ENCODE peak calls at places on chromosomes 5 and 9, in eight cellular contexts. One of them, this sample, is unnamed.

GRCh38 chr9:131282688-131283422 is 6.5 kb upstream of the FAM78A start:
- DNase-seq in stimulated activated naive CD8-positive, alpha-beta T cell treated with anti-CD3 and anti-CD28 coated beads, Interleukin-15, amount 100 ng/mL, for 72 hours: no peak
- DNase-seq in anterior cingulate cortex: no peak
- DNase-seq in amniotic stem cell: no peak
- DNase-seq in activated naive CD4-positive, alpha-beta T cell treated with anti-CD3 and anti-CD28 coated beads for 36 hours: no peak
- DNase-seq in activated CD4-positive, alpha-beta T cell treated with anti-CD3 and anti-CD28 coated beads for 48 hours: peak
- DNase-seq in CD8-positive, alpha-beta T cell: no peak
- DNase-seq in Right ventricle myocardium inferior: peak
- DNase-seq in this sample: no peak

GRCh38 chr5:136053336-136054121 is 24.7 kb downstream of the TGFBI start:
- DNase-seq in stimulated activated naive CD8-positive, alpha-beta T cell treated with anti-CD3 and anti-CD28 coated beads, Interleukin-15, amount 100 ng/mL, for 72 hours: no peak
- DNase-seq in anterior cingulate cortex: no peak
- DNase-seq in amniotic stem cell: peak
- DNase-seq in activated naive CD4-positive, alpha-beta T cell treated with anti-CD3 and anti-CD28 coated beads for 36 hours: no peak
- DNase-seq in activated CD4-positive, alpha-beta T cell treated with anti-CD3 and anti-CD28 coated beads for 48 hours: no peak
- DNase-seq in CD8-positive, alpha-beta T cell: no peak
- DNase-seq in Right ventricle myocardium inferior: no peak
- DNase-seq in this sample: no peak

GRCh38 chr5:142608094-142608493 is 77.8 kb downstream of the FGF1 start:
- DNase-seq in stimulated activated naive CD8-positive, alpha-beta T cell treated with anti-CD3 and anti-CD28 coated beads, Interleukin-15, amount 100 ng/mL, for 72 hours: no peak
- DNase-seq in anterior cingulate cortex: no peak
- DNase-seq in amniotic stem cell: no peak
- DNase-seq in activated naive CD4-positive, alpha-beta T cell treated with anti-CD3 and anti-CD28 coated beads for 36 hours: no peak
- DNase-seq in activated CD4-positive, alpha-beta T cell treated with anti-CD3 and anti-CD28 coated beads for 48 hours: no peak
- DNase-seq in CD8-positive, alpha-beta T cell: no peak
- DNase-seq in Right ventricle myocardium inferior: no peak
- DNase-seq in this sample: no peak

GRCh38 chr5:9222054-9222738 is 323.7 kb downstream of the SEMA5A start:
- DNase-seq in stimulated activated naive CD8-positive, alpha-beta T cell treated with anti-CD3 and anti-CD28 coated beads, Interleukin-15, amount 100 ng/mL, for 72 hours: no peak
- DNase-seq in anterior cingulate cortex: no peak
- DNase-seq in amniotic stem cell: no peak
- DNase-seq in activated naive CD4-positive, alpha-beta T cell treated with anti-CD3 and anti-CD28 coated beads for 36 hours: no peak
- DNase-seq in activated CD4-positive, alpha-beta T cell treated with anti-CD3 and anti-CD28 coated beads for 48 hours: no peak
- DNase-seq in CD8-positive, alpha-beta T cell: no peak
- DNase-seq in Right ventricle myocardium inferior: no peak
- DNase-seq in this sample: no peak

GRCh38 chr5:561408-561807 is 37.2 kb upstream of the SLC9A3 start:
- DNase-seq in stimulated activated naive CD8-positive, alpha-beta T cell treated with anti-CD3 and anti-CD28 coated beads, Interleukin-15, amount 100 ng/mL, for 72 hours: no peak
- DNase-seq in anterior cingulate cortex: no peak
- DNase-seq in amniotic stem cell: no peak
- DNase-seq in activated naive CD4-positive, alpha-beta T cell treated with anti-CD3 and anti-CD28 coated beads for 36 hours: no peak
- DNase-seq in activated CD4-positive, alpha-beta T cell treated with anti-CD3 and anti-CD28 coated beads for 48 hours: no peak
- DNase-seq in CD8-positive, alpha-beta T cell: no peak
- DNase-seq in Right ventricle myocardium inferior: no peak
- DNase-seq in this sample: no peak

GRCh38 chr9:130017035-130017909 is 25.7 kb downstream of the FNBP1 start:
- DNase-seq in stimulated activated naive CD8-positive, alpha-beta T cell treated with anti-CD3 and anti-CD28 coated beads, Interleukin-15, amount 100 ng/mL, for 72 hours: no peak
- DNase-seq in anterior cingulate cortex: no peak
- DNase-seq in amniotic stem cell: no peak
- DNase-seq in activated naive CD4-positive, alpha-beta T cell treated with anti-CD3 and anti-CD28 coated beads for 36 hours: no peak
- DNase-seq in activated CD4-positive, alpha-beta T cell treated with anti-CD3 and anti-CD28 coated beads for 48 hours: no peak
- DNase-seq in CD8-positive, alpha-beta T cell: peak
- DNase-seq in Right ventricle myocardium inferior: no peak
- DNase-seq in this sample: no peak

GRCh38 chr5:176633638-176634037 is 3.2 kb downstream of the EIF4E1B start:
- DNase-seq in stimulated activated naive CD8-positive, alpha-beta T cell treated with anti-CD3 and anti-CD28 coated beads, Interleukin-15, amount 100 ng/mL, for 72 hours: no peak
- DNase-seq in anterior cingulate cortex: no peak
- DNase-seq in amniotic stem cell: no peak
- DNase-seq in activated naive CD4-positive, alpha-beta T cell treated with anti-CD3 and anti-CD28 coated beads for 36 hours: no peak
- DNase-seq in activated CD4-positive, alpha-beta T cell treated with anti-CD3 and anti-CD28 coated beads for 48 hours: no peak
- DNase-seq in CD8-positive, alpha-beta T cell: no peak
- DNase-seq in Right ventricle myocardium inferior: no peak
- DNase-seq in this sample: no peak

GRCh38 chr5:54315736-54316135 is 5.4 kb upstream of the ARL15 start:
- DNase-seq in stimulated activated naive CD8-positive, alpha-beta T cell treated with anti-CD3 and anti-CD28 coated beads, Interleukin-15, amount 100 ng/mL, for 72 hours: no peak
- DNase-seq in anterior cingulate cortex: no peak
- DNase-seq in amniotic stem cell: no peak
- DNase-seq in activated naive CD4-positive, alpha-beta T cell treated with anti-CD3 and anti-CD28 coated beads for 36 hours: no peak
- DNase-seq in activated CD4-positive, alpha-beta T cell treated with anti-CD3 and anti-CD28 coated beads for 48 hours: no peak
- DNase-seq in CD8-positive, alpha-beta T cell: no peak
- DNase-seq in Right ventricle myocardium inferior: no peak
- DNase-seq in this sample: no peak

GRCh38 chr5:144144956-144145751 is 25.3 kb downstream of the YIPF5 start:
- DNase-seq in stimulated activated naive CD8-positive, alpha-beta T cell treated with anti-CD3 and anti-CD28 coated beads, Interleukin-15, amount 100 ng/mL, for 72 hours: no peak
- DNase-seq in anterior cingulate cortex: no peak
- DNase-seq in amniotic stem cell: no peak
- DNase-seq in activated naive CD4-positive, alpha-beta T cell treated with anti-CD3 and anti-CD28 coated beads for 36 hours: no peak
- DNase-seq in activated CD4-positive, alpha-beta T cell treated with anti-CD3 and anti-CD28 coated beads for 48 hours: no peak
- DNase-seq in CD8-positive, alpha-beta T cell: no peak
- DNase-seq in Right ventricle myocardium inferior: no peak
- DNase-seq in this sample: no peak

GRCh38 chr9:35856206-35856605 is 14.0 kb downstream of the OR13J1 start:
- DNase-seq in stimulated activated naive CD8-positive, alpha-beta T cell treated with anti-CD3 and anti-CD28 coated beads, Interleukin-15, amount 100 ng/mL, for 72 hours: no peak
- DNase-seq in anterior cingulate cortex: no peak
- DNase-seq in amniotic stem cell: no peak
- DNase-seq in activated naive CD4-positive, alpha-beta T cell treated with anti-CD3 and anti-CD28 coated beads for 36 hours: no peak
- DNase-seq in activated CD4-positive, alpha-beta T cell treated with anti-CD3 and anti-CD28 coated beads for 48 hours: no peak
- DNase-seq in CD8-positive, alpha-beta T cell: no peak
- DNase-seq in Right ventricle myocardium inferior: no peak
- DNase-seq in this sample: peak

GRCh38 chr9:121700165-121700830 is 48.9 kb downstream of the DAB2IP start:
- DNase-seq in stimulated activated naive CD8-positive, alpha-beta T cell treated with anti-CD3 and anti-CD28 coated beads, Interleukin-15, amount 100 ng/mL, for 72 hours: no peak
- DNase-seq in anterior cingulate cortex: no peak
- DNase-seq in amniotic stem cell: no peak
- DNase-seq in activated naive CD4-positive, alpha-beta T cell treated with anti-CD3 and anti-CD28 coated beads for 36 hours: peak
- DNase-seq in activated CD4-positive, alpha-beta T cell treated with anti-CD3 and anti-CD28 coated beads for 48 hours: peak
- DNase-seq in CD8-positive, alpha-beta T cell: peak
- DNase-seq in Right ventricle myocardium inferior: peak
- DNase-seq in this sample: no peak

GRCh38 chr5:113294341-113295110 is 140.3 kb downstream of the TSSK1B start:
- DNase-seq in stimulated activated naive CD8-positive, alpha-beta T cell treated with anti-CD3 and anti-CD28 coated beads, Interleukin-15, amount 100 ng/mL, for 72 hours: peak
- DNase-seq in anterior cingulate cortex: peak
- DNase-seq in amniotic stem cell: peak
- DNase-seq in activated naive CD4-positive, alpha-beta T cell treated with anti-CD3 and anti-CD28 coated beads for 36 hours: peak
- DNase-seq in activated CD4-positive, alpha-beta T cell treated with anti-CD3 and anti-CD28 coated beads for 48 hours: peak
- DNase-seq in CD8-positive, alpha-beta T cell: peak
- DNase-seq in Right ventricle myocardium inferior: peak
- DNase-seq in this sample: peak

GRCh38 chr9:121235512-121235911 is 32.5 kb upstream of the GSN start:
- DNase-seq in stimulated activated naive CD8-positive, alpha-beta T cell treated with anti-CD3 and anti-CD28 coated beads, Interleukin-15, amount 100 ng/mL, for 72 hours: no peak
- DNase-seq in anterior cingulate cortex: no peak
- DNase-seq in amniotic stem cell: no peak
- DNase-seq in activated naive CD4-positive, alpha-beta T cell treated with anti-CD3 and anti-CD28 coated beads for 36 hours: no peak
- DNase-seq in activated CD4-positive, alpha-beta T cell treated with anti-CD3 and anti-CD28 coated beads for 48 hours: no peak
- DNase-seq in CD8-positive, alpha-beta T cell: no peak
- DNase-seq in Right ventricle myocardium inferior: no peak
- DNase-seq in this sample: no peak

GRCh38 chr5:38456657-38457056 is 99.8 kb downstream of the LIFR start:
- DNase-seq in stimulated activated naive CD8-positive, alpha-beta T cell treated with anti-CD3 and anti-CD28 coated beads, Interleukin-15, amount 100 ng/mL, for 72 hours: no peak
- DNase-seq in anterior cingulate cortex: no peak
- DNase-seq in amniotic stem cell: no peak
- DNase-seq in activated naive CD4-positive, alpha-beta T cell treated with anti-CD3 and anti-CD28 coated beads for 36 hours: no peak
- DNase-seq in activated CD4-positive, alpha-beta T cell treated with anti-CD3 and anti-CD28 coated beads for 48 hours: no peak
- DNase-seq in CD8-positive, alpha-beta T cell: no peak
- DNase-seq in Right ventricle myocardium inferior: no peak
- DNase-seq in this sample: no peak

GRCh38 chr5:72046106-72046505 is 61.2 kb upstream of the MAP1B start:
- DNase-seq in stimulated activated naive CD8-positive, alpha-beta T cell treated with anti-CD3 and anti-CD28 coated beads, Interleukin-15, amount 100 ng/mL, for 72 hours: no peak
- DNase-seq in anterior cingulate cortex: no peak
- DNase-seq in amniotic stem cell: no peak
- DNase-seq in activated naive CD4-positive, alpha-beta T cell treated with anti-CD3 and anti-CD28 coated beads for 36 hours: no peak
- DNase-seq in activated CD4-positive, alpha-beta T cell treated with anti-CD3 and anti-CD28 coated beads for 48 hours: no peak
- DNase-seq in CD8-positive, alpha-beta T cell: no peak
- DNase-seq in Right ventricle myocardium inferior: no peak
- DNase-seq in this sample: no peak

GRCh38 chr9:117919594-117919993 is 215.4 kb downstream of the TLR4 start:
- DNase-seq in stimulated activated naive CD8-positive, alpha-beta T cell treated with anti-CD3 and anti-CD28 coated beads, Interleukin-15, amount 100 ng/mL, for 72 hours: no peak
- DNase-seq in anterior cingulate cortex: no peak
- DNase-seq in amniotic stem cell: no peak
- DNase-seq in activated naive CD4-positive, alpha-beta T cell treated with anti-CD3 and anti-CD28 coated beads for 36 hours: no peak
- DNase-seq in activated CD4-positive, alpha-beta T cell treated with anti-CD3 and anti-CD28 coated beads for 48 hours: no peak
- DNase-seq in CD8-positive, alpha-beta T cell: no peak
- DNase-seq in Right ventricle myocardium inferior: no peak
- DNase-seq in this sample: no peak

GRCh38 chr5:167821669-167822068 is 469.8 kb upstream of the WWC1 start:
- DNase-seq in stimulated activated naive CD8-positive, alpha-beta T cell treated with anti-CD3 and anti-CD28 coated beads, Interleukin-15, amount 100 ng/mL, for 72 hours: no peak
- DNase-seq in anterior cingulate cortex: no peak
- DNase-seq in amniotic stem cell: no peak
- DNase-seq in activated naive CD4-positive, alpha-beta T cell treated with anti-CD3 and anti-CD28 coated beads for 36 hours: no peak
- DNase-seq in activated CD4-positive, alpha-beta T cell treated with anti-CD3 and anti-CD28 coated beads for 48 hours: no peak
- DNase-seq in CD8-positive, alpha-beta T cell: no peak
- DNase-seq in Right ventricle myocardium inferior: no peak
- DNase-seq in this sample: no peak